ENCODE peak calls at places on chromosomes 5 and 9, in five cellular contexts. C, Z, E, N and B are unnamed samples.

GRCh38 chr5:117102591-117102990 is 528.0 kb upstream of the SEMA6A start:
- DNase-seq in C (no peak), Z (no peak), E (no peak), N (no peak), B (no peak)

GRCh38 chr5:135533794-135534193 is 2.0 kb downstream of the NEUROG1 start:
- DNase-seq in C (no peak), Z (no peak), E (no peak), N (no peak), B (no peak)

GRCh38 chr9:98807811-98808195 is 333 bp downstream of the GALNT12 start:
- DNase-seq in C (no peak), Z (no peak), E (no peak), N (no peak), B (no peak)

GRCh38 chr5:59187772-59188347 is 605.0 kb downstream of the RAB3C start:
- DNase-seq in C (peak), Z (no peak), E (no peak), N (peak), B (no peak)

GRCh38 chr5:177444106-177445051 is 2.2 kb upstream of the PRR7 start:
- DNase-seq in C (no peak), Z (no peak), E (no peak), N (no peak), B (no peak)

GRCh38 chr5:135031146-135031812 is 2.7 kb downstream of the PITX1 start:
- DNase-seq in C (no peak), Z (no peak), E (no peak), N (peak), B (no peak)

GRCh38 chr9:100465765-100466164 is 7.2 kb upstream of the TMEFF1 start:
- DNase-seq in C (no peak), Z (no peak), E (no peak), N (no peak), B (no peak)

GRCh38 chr5:135392256-135392655 is 6.8 kb downstream of the MACROH2A1 start:
- DNase-seq in C (peak), Z (no peak), E (no peak), N (peak), B (peak)

GRCh38 chr5:93819666-93820065 is 78.3 kb upstream of the POU5F2 start:
- DNase-seq in C (no peak), Z (no peak), E (no peak), N (no peak), B (no peak)

GRCh38 chr9:110028281-110029075 is 179.5 kb downstream of the C9orf152 start:
- DNase-seq in C (peak), Z (no peak), E (no peak), N (peak), B (no peak)

GRCh38 chr9:92228628-92229027 is 64.9 kb downstream of the IARS1 start:
- DNase-seq in C (no peak), Z (no peak), E (no peak), N (no peak), B (no peak)

GRCh38 chr5:56011835-56012234 is 17.1 kb upstream of the IL6ST start:
- DNase-seq in C (peak), Z (no peak), E (no peak), N (peak), B (peak)

GRCh38 chr9:129886226-129887174 is 51.2 kb downstream of the USP20 start:
- DNase-seq in C (peak), Z (no peak), E (no peak), N (no peak), B (no peak)

GRCh38 chr9:6781476-6781875 is 23.7 kb downstream of the KDM4C start:
- DNase-seq in C (peak), Z (no peak), E (no peak), N (no peak), B (no peak)

GRCh38 chr5:169050146-169050571 is 250.8 kb downstream of the SLIT3 start:
- DNase-seq in C (peak), Z (no peak), E (no peak), N (no peak), B (no peak)

GRCh38 chr9:127122176-127123151 is at the start of gene ANGPTL2:
- DNase-seq in C (peak), Z (peak), E (peak), N (peak), B (peak)

GRCh38 chr9:116952434-116952805 is 265.3 kb downstream of the TRIM32 start:
- DNase-seq in C (no peak), Z (no peak), E (no peak), N (no peak), B (no peak)

GRCh38 chr5:180439911-180440769 is 54.0 kb upstream of the CNOT6 start:
- DNase-seq in C (no peak), Z (no peak), E (no peak), N (no peak), B (no peak)

GRCh38 chr9:13705913-13706312 is 426.4 kb upstream of the MPDZ start:
- DNase-seq in C (peak), Z (peak), E (no peak), N (peak), B (peak)

GRCh38 chr9:130039504-130040147 is 3.4 kb downstream of the FNBP1 start:
- DNase-seq in C (peak), Z (no peak), E (no peak), N (no peak), B (no peak)

GRCh38 chr9:14309403-14309802 is 4.5 kb downstream of the NFIB start:
- DNase-seq in C (peak), Z (no peak), E (peak), N (peak), B (peak)

GRCh38 chr5:130992095-130992494 is 173.0 kb downstream of the HINT1 start:
- DNase-seq in C (peak), Z (no peak), E (no peak), N (peak), B (peak)

GRCh38 chr5:112938286-112938685 is 16.3 kb upstream of the REEP5 start:
- DNase-seq in C (no peak), Z (no peak), E (no peak), N (no peak), B (no peak)

GRCh38 chr5:170421822-170422221 is 32.7 kb upstream of the KCNMB1 start:
- DNase-seq in C (no peak), Z (no peak), E (no peak), N (no peak), B (no peak)

GRCh38 chr5:172624996-172625939 is 15.8 kb upstream of the NEURL1B start:
- DNase-seq in C (no peak), Z (no peak), E (no peak), N (no peak), B (no peak)

GRCh38 chr5:138212828-138213160 is 329 bp downstream of the CDC23 start:
- DNase-seq in C (no peak), Z (peak), E (no peak), N (no peak), B (no peak)